ENCODE peak calls at places on chromosome 19, in four cellular contexts. Q, L, W and J are unnamed samples.

GRCh38 chr19:12891553-12892021 is 627 bp downstream of the GCDH start:
- DNase-seq in Q (no peak), L (peak), W (no peak), J (no peak)

GRCh38 chr19:35767288-35768081 is 7.9 kb upstream of the ARHGAP33 start:
- DNase-seq in Q (peak), L (peak), W (no peak), J (peak)

GRCh38 chr19:13002970-13003540 is 7.8 kb downstream of the NFIX start:
- DNase-seq in Q (no peak), L (no peak), W (no peak), J (no peak)

GRCh38 chr19:42540071-42540553 is 11.8 kb upstream of the CEACAM1 start:
- DNase-seq in W (no peak), L (no peak), Q (no peak), J (no peak)

GRCh38 chr19:33301011-33301899 is 1.1 kb downstream of the CEBPA start:
- DNase-seq in W (no peak), Q (no peak), L (no peak), J (peak)

GRCh38 chr19:30084390-30084819 is 142.4 kb downstream of the URI1 start:
- DNase-seq in L (no peak), W (no peak), Q (no peak), J (no peak)

GRCh38 chr19:42276821-42277220 is 7.8 kb downstream of the CIC start:
- DNase-seq in L (no peak), Q (no peak), W (no peak), J (no peak)

GRCh38 chr19:46901701-46902401 is 41.1 kb downstream of the ARHGAP35 start:
- DNase-seq in L (no peak), Q (no peak), W (no peak), J (no peak)

GRCh38 chr19:32816555-32817099 is 52.9 kb downstream of the SLC7A9 start:
- DNase-seq in W (no peak), Q (no peak), L (no peak), J (peak)

GRCh38 chr19:29887498-29887897 is 54.5 kb upstream of the URI1 start:
- DNase-seq in L (no peak), Q (peak), W (no peak), J (no peak)

GRCh38 chr19:46654621-46655152 is 6.3 kb downstream of the DACT3 start:
- DNase-seq in Q (peak), W (no peak), L (peak), J (peak)

GRCh38 chr19:29678484-29679106 is 13.3 kb downstream of the PLEKHF1 start:
- DNase-seq in L (peak), Q (no peak), W (no peak), J (no peak)

GRCh38 chr19:23817519-23817918 is 58.8 kb upstream of the ZNF681 start:
- DNase-seq in L (peak), W (no peak), Q (peak), J (peak)

GRCh38 chr19:51365211-51366049 is 758 bp downstream of the ETFB start:
- DNase-seq in Q (no peak), W (no peak), L (peak), J (no peak)

GRCh38 chr19:31353826-31354225 is 4.6 kb upstream of the TSHZ3 start:
- DNase-seq in W (no peak), Q (no peak), L (no peak), J (peak)

GRCh38 chr19:23996549-23996948 is 81.9 kb downstream of the ZNF726 start:
- DNase-seq in Q (peak), L (peak), W (no peak), J (peak)

GRCh38 chr19:36528921-36529518 is 949 bp upstream of the ZNF260 start:
- DNase-seq in Q (peak), W (peak), L (peak), J (peak)

GRCh38 chr19:27746691-27747380 is 1466.1 kb downstream of the UQCRFS1 start:
- DNase-seq in Q (peak), W (no peak), L (no peak), J (peak)

GRCh38 chr19:16888629-16889371 is at the start of gene F2RL3:
- DNase-seq in L (no peak), W (no peak), Q (peak), J (no peak)
- TF ChIP-seq TCF7 in L (no peak), W (no peak), Q (no peak), J (no peak)

GRCh38 chr19:8986296-8986695 is 23.9 kb downstream of the MUC16 start:
- DNase-seq in W (no peak), Q (no peak), L (no peak), J (no peak)

DNA sequence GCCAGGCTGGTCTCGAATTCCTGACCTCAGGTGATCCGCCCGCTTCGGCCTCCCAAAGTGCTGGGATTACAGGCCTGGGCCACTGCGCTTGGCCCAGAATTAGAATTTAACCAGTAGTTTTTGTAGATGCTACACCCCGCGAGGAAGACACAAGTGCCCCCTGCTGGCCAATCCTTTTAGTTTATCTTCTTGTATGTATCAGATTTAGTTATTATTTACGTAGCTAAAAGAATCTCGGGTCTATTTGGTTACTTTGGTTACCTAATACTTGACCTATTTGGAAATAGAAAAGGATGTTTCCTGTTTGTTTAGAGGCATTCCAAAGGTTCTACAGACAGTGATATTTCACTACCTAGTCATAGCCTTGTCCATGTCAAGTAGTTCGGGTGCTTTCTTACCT is 22.0 kb downstream of the MUC16 start:
- DNase-seq in L (no peak), W (no peak), Q (peak), J (peak)
- TF ChIP-seq CTCF in L (no peak), W (no peak), Q (peak), J (peak)

GRCh38 chr19:3509566-3509989 is 3.5 kb downstream of the FZR1 start:
- DNase-seq in Q (no peak), W (no peak), L (no peak), J (no peak)
- TF ChIP-seq USF2 in Q (no peak), W (no peak), L (no peak), J (no peak)

GRCh38 chr19:3234800-3235199 is 10.3 kb downstream of the CELF5 start:
- DNase-seq in Q (peak), W (no peak), L (no peak), J (peak)
- TF ChIP-seq TCF7 in Q (no peak), W (no peak), L (no peak), J (no peak)

DNA sequence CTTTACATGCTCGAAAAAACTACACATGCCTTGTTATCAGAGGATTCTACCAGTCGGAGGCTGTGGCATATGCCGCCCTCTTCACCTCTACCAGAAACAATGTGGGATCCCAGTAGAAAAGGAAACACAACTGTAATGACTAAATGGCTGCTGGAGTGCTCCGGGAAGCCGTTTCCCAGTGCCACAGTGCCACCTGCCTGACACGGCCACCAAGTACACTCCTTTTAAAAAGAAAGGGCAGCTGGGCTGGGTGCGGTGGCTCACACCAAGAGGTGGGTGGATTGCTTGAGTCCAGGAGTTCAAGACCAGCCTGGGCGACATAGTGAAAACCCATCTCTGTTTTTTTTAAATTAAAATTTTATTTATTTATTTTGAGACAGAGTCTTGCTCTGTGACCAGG is 67.3 kb downstream of the TRPM4 start:
- DNase-seq in L (peak), Q (peak), W (no peak), J (peak)
- TF ChIP-seq CTCF in L (peak), Q (peak), W (peak), J (peak)

GRCh38 chr19:44605547-44605946 is 7.8 kb upstream of the IGSF23 start:
- DNase-seq in Q (no peak), L (no peak), W (no peak), J (no peak)

GRCh38 chr19:44609219-44609618 is 4.1 kb upstream of the IGSF23 start:
- DNase-seq in W (no peak), L (no peak), Q (no peak), J (no peak)

GRCh38 chr19:44608391-44608821 is 5.0 kb upstream of the IGSF23 start:
- DNase-seq in W (no peak), Q (no peak), L (no peak), J (no peak)

GRCh38 chr19:44607917-44608316 is 5.4 kb upstream of the IGSF23 start:
- DNase-seq in Q (no peak), W (no peak), L (no peak), J (no peak)

GRCh38 chr19:44607049-44607448 is 6.3 kb upstream of the IGSF23 start:
- DNase-seq in L (no peak), Q (no peak), W (no peak), J (no peak)
- TF ChIP-seq USF2 in L (no peak), Q (no peak), W (no peak), J (no peak)

DNA sequence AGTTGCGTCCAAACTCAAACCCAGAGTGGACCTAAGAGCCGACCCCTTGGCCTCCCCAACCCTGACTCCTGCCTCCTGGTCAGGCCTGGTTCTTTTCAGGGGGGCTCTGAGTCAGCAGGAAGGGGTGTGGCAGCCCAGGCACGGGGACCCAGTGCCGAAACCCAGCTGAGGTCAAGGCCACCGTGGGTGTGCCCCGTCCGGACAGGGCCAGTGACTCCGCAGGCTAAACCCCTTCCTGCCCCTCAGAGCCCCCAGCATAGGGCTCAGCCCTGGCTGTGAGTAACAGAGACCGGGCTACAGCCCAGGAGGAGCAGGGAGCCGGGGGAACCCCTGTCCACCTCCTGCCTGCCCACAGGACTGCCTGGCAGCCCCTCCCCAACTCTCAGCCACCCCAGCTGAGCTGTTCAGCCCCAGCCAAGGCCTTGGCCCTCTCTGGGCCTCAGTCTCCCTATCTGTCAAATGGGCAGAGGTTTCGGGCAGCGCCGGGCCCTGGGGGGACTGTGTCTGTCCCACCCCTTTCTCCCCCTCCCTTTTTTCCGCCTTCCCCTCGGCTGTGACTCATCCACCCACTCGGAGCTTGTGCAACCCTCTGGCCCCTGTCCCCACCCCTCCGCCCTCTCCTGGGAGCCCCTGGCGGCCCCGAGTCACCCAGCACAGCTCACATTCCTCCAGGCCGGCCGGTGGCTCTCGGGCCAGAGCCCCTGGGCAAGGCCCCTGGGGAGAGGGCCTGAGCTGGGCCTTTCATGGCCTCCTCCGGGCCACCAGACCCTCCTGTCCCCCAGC is 8.6 kb downstream of the ZBTB7A start:
- DNase-seq in L (peak), Q (peak), W (no peak), J (no peak)
- TF ChIP-seq TCF7 in L (no peak), Q (no peak), W (no peak), J (no peak)

DNA sequence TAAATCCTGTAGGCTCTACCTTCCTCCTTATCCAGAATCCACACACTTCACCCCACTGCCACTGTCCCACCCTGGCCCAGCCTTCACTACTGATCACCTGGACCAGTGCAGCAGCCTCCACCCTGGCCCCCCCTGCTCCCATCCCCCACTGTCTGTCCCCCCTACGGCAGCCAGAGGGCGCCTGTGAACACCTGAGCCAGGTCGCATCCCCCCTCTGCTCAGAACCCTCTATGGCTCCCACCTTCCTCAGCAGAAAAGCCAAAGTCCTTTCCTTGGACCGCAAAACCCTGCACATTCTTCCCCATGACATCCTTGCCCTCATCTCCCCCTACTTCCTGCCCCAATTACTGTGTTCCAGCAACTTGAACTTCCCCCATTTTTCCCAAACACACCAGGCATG is 20.6 kb downstream of the ELAVL3 start:
- DNase-seq in W (no peak), Q (peak), L (no peak), J (peak)
- TF ChIP-seq CTCF in W (peak), Q (peak), L (peak), J (peak)

GRCh38 chr19:17424743-17425365 is 5.0 kb downstream of the MVB12A start:
- DNase-seq in L (no peak), Q (peak), W (no peak), J (peak)
- TF ChIP-seq USF2 in L (no peak), Q (no peak), W (no peak), J (no peak)

DNA sequence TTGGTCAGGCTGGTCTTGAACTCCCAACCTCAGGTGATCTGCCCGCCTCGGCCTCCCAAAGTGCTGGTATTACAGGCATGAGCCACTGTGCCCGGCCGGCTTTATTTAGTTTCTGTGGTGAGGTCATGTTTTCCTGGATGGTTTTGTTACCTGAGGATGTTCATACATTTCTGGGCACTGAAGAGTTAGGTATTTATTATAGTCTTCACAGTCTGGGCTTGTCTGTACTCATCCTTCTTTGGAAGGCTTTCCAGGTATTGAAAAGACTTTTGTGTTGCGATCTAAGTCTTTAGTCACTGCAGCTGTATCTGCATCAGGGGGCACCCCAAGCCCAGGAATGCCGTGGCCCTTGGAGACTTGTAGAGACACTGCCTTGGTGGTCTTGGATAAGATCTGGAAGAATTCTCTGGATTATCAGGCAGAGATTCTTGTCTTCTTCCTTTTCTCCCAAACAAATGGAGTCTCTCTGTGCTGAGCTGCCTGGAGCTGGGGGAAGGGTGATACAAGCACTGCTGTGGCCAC is 12.8 kb downstream of the BLOC1S3 start:
- DNase-seq in L (no peak), W (no peak), Q (no peak), J (no peak)
- TF ChIP-seq TCF7 in L (no peak), W (no peak), Q (no peak), J (no peak)